ENCODE peak calls at places on chromosome 13, in five cellular contexts. K, S, O, F and Q are unnamed samples.

GRCh38 chr13:77781804-77782203 is 84.3 kb downstream of the SLAIN1 start:
- DNase-seq in S (no peak), K (no peak), F (no peak), O (no peak), Q (no peak)

GRCh38 chr13:79405501-79405830 is 589 bp downstream of the RBM26 start:
- DNase-seq in F (no peak), K (peak), O (no peak), S (no peak), Q (no peak)

GRCh38 chr13:18212873-18213272 is 968.8 kb downstream of the TUBA3C start:
- DNase-seq in F (no peak), K (peak), O (peak), S (no peak), Q (no peak)

GRCh38 chr13:80400164-80400767 is 59.3 kb upstream of the SPRY2 start:
- DNase-seq in F (no peak), S (no peak), K (no peak), O (no peak), Q (no peak)

GRCh38 chr13:91368676-91369425 is 21.4 kb downstream of the MIR17HG start:
- DNase-seq in K (no peak), S (no peak), O (no peak), F (no peak), Q (no peak)

GRCh38 chr13:65606622-65607021 is 1623.5 kb downstream of the PCDH9 start:
- DNase-seq in O (peak), F (no peak), K (no peak), S (no peak), Q (no peak)

GRCh38 chr13:73835138-73835721 is 299.0 kb downstream of the KLF12 start:
- DNase-seq in O (no peak), K (peak), S (no peak), F (no peak), Q (no peak)

GRCh38 chr13:29888306-29888705 is 37.9 kb upstream of the UBL3 start:
- DNase-seq in K (no peak), O (no peak), S (no peak), F (no peak), Q (no peak)

GRCh38 chr13:39263531-39263930 is 225.3 kb downstream of the NHLRC3 start:
- DNase-seq in K (no peak), F (no peak), S (no peak), O (no peak), Q (no peak)

GRCh38 chr13:52599037-52599852 is 43.0 kb upstream of the HNRNPA1L2 start:
- DNase-seq in S (peak), O (no peak), F (no peak), K (peak), Q (no peak)

GRCh38 chr13:74316531-74316930 is 182.3 kb upstream of the KLF12 start:
- DNase-seq in S (no peak), O (no peak), F (no peak), K (no peak), Q (no peak)

GRCh38 chr13:46134494-46134893 is 29.7 kb upstream of the CPB2 start:
- DNase-seq in O (no peak), F (no peak), S (no peak), K (no peak), Q (no peak)

GRCh38 chr13:32278456-32278855 is 36.7 kb downstream of the ZAR1L start:
- DNase-seq in S (no peak), K (no peak), F (no peak), O (peak), Q (no peak)

GRCh38 chr13:55160911-55161310 is 1979.8 kb upstream of the PRR20A start:
- DNase-seq in K (no peak), F (no peak), O (no peak), S (no peak), Q (no peak)

GRCh38 chr13:19864339-19865309 is 1.2 kb upstream of the ZMYM5 start:
- DNase-seq in F (peak), S (no peak), K (no peak), O (no peak), Q (peak)

GRCh38 chr13:43368003-43368402 is 344.6 kb downstream of the DNAJC15 start:
- DNase-seq in F (no peak), K (no peak), O (no peak), S (no peak), Q (no peak)

GRCh38 chr13:19967619-19968018 is 9.1 kb downstream of the ZMYM2 start:
- DNase-seq in K (peak), S (no peak), F (no peak), O (no peak), Q (no peak)

GRCh38 chr13:30847697-30848307 is 58.3 kb upstream of the MEDAG start:
- DNase-seq in K (no peak), O (peak), F (no peak), S (no peak), Q (no peak)